ENCODE peak calls at places on chromosomes 5 and 9, in eight cellular contexts. U is WERI-Rb-1, O is cardiac fibroblast, Y is HL-60, M is kidney epithelial cell, P is SK-N-SH, X is GM23338, A is A549. F is an unnamed sample.

GRCh38 chr9:91220491-91221135 is 141.1 kb downstream of the AUH start:
- DNase-seq in U (no peak), O (peak), Y (no peak), M (no peak), P (no peak), X (no peak), A (no peak), F (no peak)

GRCh38 chr5:75686480-75686879 is 30.8 kb downstream of the POC5 start:
- DNase-seq in U (no peak), O (no peak), Y (no peak), M (no peak), P (no peak), X (no peak), A (no peak), F (no peak)

GRCh38 chr5:119389288-119390065 is 33.7 kb downstream of the TNFAIP8 start:
- DNase-seq in U (no peak), O (no peak), Y (no peak), M (no peak), P (no peak), X (no peak), A (no peak), F (peak)

GRCh38 chr9:95626885-95627558 is 110.3 kb upstream of the PTCH1 start:
- DNase-seq in U (no peak), O (no peak), Y (no peak), M (no peak), P (no peak), X (no peak), A (no peak), F (no peak)

GRCh38 chr5:169538935-169539334 is 44.6 kb upstream of the SPDL1 start:
- DNase-seq in U (no peak), O (no peak), Y (no peak), M (no peak), P (no peak), X (no peak), A (no peak), F (no peak)

GRCh38 chr5:81265101-81265500 is 32.0 kb downstream of the CKMT2 start:
- DNase-seq in U (no peak), O (peak), Y (no peak), M (no peak), P (no peak), X (no peak), A (no peak), F (no peak)

GRCh38 chr5:32444191-32444945 is at the start of gene ZFR:
- DNase-seq in U (peak), O (peak), Y (peak), M (peak), P (peak), X (peak), A (peak), F (peak)

GRCh38 chr5:75720882-75721281 is 3.6 kb upstream of the POC5 start:
- DNase-seq in U (no peak), O (no peak), Y (peak), M (no peak), P (no peak), X (no peak), A (no peak), F (no peak)

GRCh38 chr5:87877023-87877422 is 391.6 kb downstream of the TMEM161B start:
- DNase-seq in U (no peak), O (no peak), Y (no peak), M (no peak), P (no peak), X (no peak), A (no peak), F (no peak)

GRCh38 chr5:143588933-143589662 is 185.6 kb upstream of the NR3C1 start:
- DNase-seq in U (no peak), O (no peak), Y (no peak), M (no peak), P (no peak), X (no peak), A (no peak), F (no peak)

GRCh38 chr5:5708367-5708919 is 286.0 kb downstream of the ICE1 start:
- DNase-seq in U (no peak), O (no peak), Y (no peak), M (no peak), P (no peak), X (no peak), A (no peak), F (no peak)

GRCh38 chr5:5716665-5717064 is 294.2 kb downstream of the ICE1 start:
- DNase-seq in U (no peak), O (no peak), Y (no peak), M (no peak), P (no peak), X (no peak), A (no peak), F (no peak)

GRCh38 chr5:5710471-5710870 is 288.0 kb downstream of the ICE1 start:
- DNase-seq in U (no peak), O (no peak), Y (no peak), M (no peak), P (peak), X (no peak), A (no peak), F (no peak)

GRCh38 chr5:5711112-5711511 is 288.6 kb downstream of the ICE1 start:
- DNase-seq in U (no peak), O (no peak), Y (no peak), M (no peak), P (peak), X (no peak), A (no peak), F (no peak)
- H3K4me3 ChIP-seq in U (no peak), O (no peak), Y (no peak), M (no peak), P (no peak), X (no peak), A (no peak), F (no peak)

DNA sequence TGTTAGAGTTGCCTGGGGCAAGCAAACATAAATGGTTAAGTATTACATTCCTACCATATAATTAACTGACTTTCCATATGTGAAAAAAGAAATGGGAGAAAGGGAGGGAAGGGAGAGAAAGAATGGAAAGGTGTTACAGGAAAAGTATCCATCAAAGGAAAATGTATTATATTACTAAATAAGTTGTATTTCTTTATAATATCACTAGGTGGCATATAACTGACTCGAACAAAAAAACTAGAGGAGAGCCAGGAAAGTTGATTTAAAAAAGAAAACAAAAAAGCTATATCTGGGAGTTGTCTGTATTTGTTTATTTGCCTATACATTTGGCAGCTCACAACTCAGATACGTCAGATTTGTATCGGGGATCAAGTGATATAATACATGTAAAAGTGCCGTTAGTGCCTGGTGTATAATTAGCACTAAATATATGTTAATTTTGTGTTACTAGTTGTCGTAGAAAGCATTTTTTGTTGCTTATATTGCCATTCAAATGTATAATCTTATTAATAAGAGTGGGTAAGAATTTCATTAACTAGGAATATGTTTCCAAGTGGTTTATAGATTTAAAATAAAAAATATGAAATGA is 59.6 kb upstream of the ADAMTS19 start:
- DNase-seq in U (no peak), O (peak), Y (no peak), M (no peak), P (peak), X (no peak), A (peak), F (no peak)
- TF ChIP-seq CTCF in U (no peak), O (peak), Y (no peak), M (peak), P (peak), X (peak), A (peak), F (peak)

GRCh38 chr9:125540497-125540896 is 166.5 kb downstream of the MAPKAP1 start:
- DNase-seq in U (no peak), O (no peak), Y (no peak), M (peak), P (no peak), X (no peak), A (no peak), F (no peak)

GRCh38 chr9:125536184-125537152 is 170.5 kb downstream of the MAPKAP1 start:
- DNase-seq in U (no peak), O (no peak), Y (no peak), M (no peak), P (no peak), X (no peak), A (no peak), F (no peak)

GRCh38 chr9:125534934-125535701 is 171.9 kb downstream of the MAPKAP1 start:
- DNase-seq in U (no peak), O (no peak), Y (no peak), M (no peak), P (no peak), X (no peak), A (no peak), F (no peak)

GRCh38 chr9:125538092-125538473 is 168.9 kb downstream of the MAPKAP1 start:
- DNase-seq in U (no peak), O (peak), Y (no peak), M (peak), P (no peak), X (no peak), A (peak), F (peak)

DNA sequence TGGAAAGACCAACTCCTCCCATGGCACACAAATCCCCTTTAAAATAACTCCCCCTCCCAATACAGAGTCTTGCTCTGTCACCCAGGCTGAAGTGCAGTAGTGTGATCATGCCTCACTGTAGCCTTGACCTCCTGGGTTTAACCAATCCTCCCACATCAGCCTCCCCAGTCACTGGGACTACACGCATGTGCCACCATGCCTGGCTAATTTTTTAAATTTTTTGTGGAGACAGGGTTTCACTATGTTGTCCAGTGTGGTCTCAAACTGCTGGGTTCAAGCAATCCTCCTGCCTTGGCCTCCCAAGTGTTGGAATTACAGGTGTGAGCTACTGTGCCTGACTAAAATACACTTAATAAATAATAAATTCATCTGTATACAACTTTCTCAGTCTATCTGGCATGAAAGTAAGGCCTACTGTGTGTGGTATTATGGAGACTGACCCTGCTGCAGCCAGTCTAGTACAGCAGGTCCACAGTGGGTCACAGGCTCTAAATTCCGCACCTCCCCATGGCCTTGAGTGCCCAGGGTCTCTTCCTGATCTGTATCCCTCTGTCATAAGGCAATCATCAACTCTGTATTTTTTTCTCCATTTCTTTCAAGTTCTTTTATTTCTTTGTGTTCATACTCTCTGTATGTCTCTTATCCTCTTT is 169.4 kb downstream of the MAPKAP1 start:
- DNase-seq in U (no peak), O (no peak), Y (no peak), M (no peak), P (no peak), X (no peak), A (peak), F (no peak)
- H3K4me3 ChIP-seq in U (no peak), O (no peak), Y (no peak), M (no peak), P (no peak), X (no peak), A (peak), F (no peak)

DNA sequence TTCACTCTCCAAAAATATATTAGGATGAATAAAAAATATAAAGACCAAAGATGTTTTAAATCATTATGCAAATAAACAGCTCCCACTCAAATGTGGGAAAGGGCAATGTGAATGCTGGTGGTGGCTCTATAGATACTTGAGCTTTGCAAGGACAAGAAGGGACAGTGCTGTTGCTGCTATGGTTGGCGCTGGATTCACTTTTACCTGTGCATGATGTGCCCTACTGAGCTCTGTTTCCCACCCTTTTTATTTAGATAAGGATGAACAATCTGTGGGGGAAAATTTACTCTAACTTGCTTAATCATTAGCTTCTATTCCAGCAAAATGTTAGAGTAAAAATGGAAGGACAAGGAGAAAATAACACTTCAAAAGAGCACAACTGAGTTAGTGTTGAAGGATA is 1726.8 kb downstream of the MAT2B start:
- DNase-seq in U (no peak), O (no peak), Y (no peak), M (no peak), P (no peak), X (peak), A (no peak), F (no peak)
- TF ChIP-seq CTCF in U (no peak), O (no peak), Y (no peak), M (no peak), P (no peak), X (no peak), A (no peak), F (no peak)

DNA sequence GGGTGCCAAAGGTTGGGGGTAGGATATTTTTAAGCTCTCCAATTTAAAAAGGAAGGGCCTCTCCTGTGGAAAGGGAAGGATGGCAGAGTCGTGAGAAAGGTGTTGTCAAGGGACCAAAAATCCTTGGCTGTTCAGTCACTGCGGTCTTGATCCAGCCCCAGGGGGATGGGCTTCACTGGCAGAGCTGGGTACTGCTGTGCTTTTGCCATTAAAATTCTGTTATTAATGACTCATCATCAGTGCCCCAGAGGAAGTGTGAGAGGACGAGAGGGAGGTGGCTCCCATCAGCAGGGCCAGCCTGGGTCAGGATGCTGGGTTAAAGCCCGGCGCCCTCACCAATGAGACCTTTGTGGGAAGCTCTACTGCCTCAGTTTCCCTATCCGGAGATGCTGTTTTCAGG is 16.7 kb downstream of the PCDH12 start:
- DNase-seq in U (no peak), O (peak), Y (no peak), M (no peak), P (no peak), X (no peak), A (peak), F (peak)
- H3K4me3 ChIP-seq in U (no peak), O (no peak), Y (no peak), M (no peak), P (no peak), X (no peak), A (no peak), F (no peak)

GRCh38 chr5:74127377-74128338 is 501.7 kb downstream of the ARHGEF28 start:
- DNase-seq in U (peak), O (peak), Y (no peak), M (no peak), P (no peak), X (peak), A (peak), F (no peak)
- TF ChIP-seq CTCF in U (peak), O (peak), Y (no peak), M (peak), P (peak), X (no peak), A (peak), F (peak)

DNA sequence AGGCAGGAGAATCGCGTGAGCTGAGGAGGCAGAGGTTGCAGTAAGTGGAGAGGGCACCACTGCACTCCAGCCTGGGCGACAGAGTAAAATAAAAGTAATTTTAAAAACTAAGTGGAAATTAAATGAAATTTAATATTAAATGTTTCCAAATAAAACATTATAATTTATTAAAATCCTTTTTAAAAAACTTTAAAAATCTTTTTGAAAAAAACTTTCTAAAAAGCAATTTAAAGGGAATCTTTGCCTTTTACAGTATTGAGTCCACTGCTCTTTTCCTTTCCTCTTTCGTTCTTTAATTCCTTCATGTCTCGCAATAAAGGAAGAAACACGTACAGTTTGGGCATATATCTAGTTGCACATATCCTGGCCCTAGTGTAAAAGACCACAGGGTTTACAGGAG is 77.8 kb upstream of the DMRT1 start:
- DNase-seq in U (no peak), O (no peak), Y (no peak), M (no peak), P (no peak), X (no peak), A (no peak), F (no peak)
- H3K4me3 ChIP-seq in U (no peak), O (no peak), Y (no peak), M (no peak), P (peak), X (no peak), A (peak), F (no peak)

F was measured in astrocyte of the cerebellum.